ENCODE peak calls at places on chromosomes 2 and 18, in nine cellular contexts. One of them, this sample, is unnamed.

GRCh38 chr2:86239326-86239725 is 40.1 kb downstream of the MRPL35 start:
- DNase-seq in cardiac fibroblast: no peak
- DNase-seq in AG04450: no peak
- DNase-seq in IMR-90: no peak
- DNase-seq in uterus: no peak
- DNase-seq in BJ: no peak
- DNase-seq in astrocyte of the cerebellum: no peak
- DNase-seq in kidney epithelial cell: no peak
- DNase-seq in foreskin fibroblast: no peak
- DNase-seq in this sample: no peak

GRCh38 chr2:195837987-195838386 is 181.0 kb downstream of the SLC39A10 start:
- DNase-seq in cardiac fibroblast: peak
- DNase-seq in AG04450: no peak
- DNase-seq in IMR-90: peak
- DNase-seq in uterus: no peak
- DNase-seq in BJ: no peak
- DNase-seq in astrocyte of the cerebellum: peak
- DNase-seq in kidney epithelial cell: no peak
- DNase-seq in foreskin fibroblast: no peak
- DNase-seq in this sample: no peak

GRCh38 chr2:4091869-4092268 is 388.5 kb downstream of the DCDC2C start:
- DNase-seq in cardiac fibroblast: no peak
- DNase-seq in AG04450: no peak
- DNase-seq in IMR-90: no peak
- DNase-seq in uterus: no peak
- DNase-seq in BJ: no peak
- DNase-seq in astrocyte of the cerebellum: no peak
- DNase-seq in kidney epithelial cell: no peak
- DNase-seq in foreskin fibroblast: no peak
- DNase-seq in this sample: no peak

GRCh38 chr2:74857725-74858124 is 23.8 kb downstream of the HK2 start:
- DNase-seq in cardiac fibroblast: no peak
- DNase-seq in AG04450: no peak
- DNase-seq in IMR-90: no peak
- DNase-seq in uterus: no peak
- DNase-seq in BJ: no peak
- DNase-seq in astrocyte of the cerebellum: no peak
- DNase-seq in kidney epithelial cell: no peak
- DNase-seq in foreskin fibroblast: no peak
- DNase-seq in this sample: no peak

GRCh38 chr18:76212958-76213357 is 282.1 kb downstream of the ZNF516 start:
- DNase-seq in cardiac fibroblast: no peak
- DNase-seq in AG04450: no peak
- DNase-seq in IMR-90: no peak
- DNase-seq in uterus: no peak
- DNase-seq in BJ: no peak
- DNase-seq in astrocyte of the cerebellum: no peak
- DNase-seq in kidney epithelial cell: no peak
- DNase-seq in foreskin fibroblast: no peak
- DNase-seq in this sample: no peak

GRCh38 chr18:63476666-63477065 is at the start of gene SERPINB5:
- DNase-seq in cardiac fibroblast: no peak
- DNase-seq in AG04450: no peak
- DNase-seq in IMR-90: no peak
- DNase-seq in uterus: no peak
- DNase-seq in BJ: no peak
- DNase-seq in astrocyte of the cerebellum: no peak
- DNase-seq in kidney epithelial cell: no peak
- DNase-seq in foreskin fibroblast: no peak
- DNase-seq in this sample: no peak

GRCh38 chr18:60053747-60054304 is 154.0 kb downstream of the PMAIP1 start:
- DNase-seq in cardiac fibroblast: peak
- DNase-seq in AG04450: peak
- DNase-seq in IMR-90: peak
- DNase-seq in uterus: no peak
- DNase-seq in BJ: peak
- DNase-seq in astrocyte of the cerebellum: peak
- DNase-seq in kidney epithelial cell: peak
- DNase-seq in foreskin fibroblast: peak
- DNase-seq in this sample: peak

GRCh38 chr18:23133860-23134779 is 1.2 kb upstream of the CABLES1 start:
- DNase-seq in cardiac fibroblast: no peak
- DNase-seq in AG04450: no peak
- DNase-seq in IMR-90: no peak
- DNase-seq in uterus: no peak
- DNase-seq in BJ: no peak
- DNase-seq in astrocyte of the cerebellum: no peak
- DNase-seq in kidney epithelial cell: no peak
- DNase-seq in foreskin fibroblast: no peak
- DNase-seq in this sample: no peak

GRCh38 chr2:16181062-16181740 is 240.9 kb downstream of the MYCN start:
- DNase-seq in cardiac fibroblast: no peak
- DNase-seq in AG04450: no peak
- DNase-seq in IMR-90: no peak
- DNase-seq in uterus: no peak
- DNase-seq in BJ: no peak
- DNase-seq in astrocyte of the cerebellum: no peak
- DNase-seq in kidney epithelial cell: no peak
- DNase-seq in foreskin fibroblast: no peak
- DNase-seq in this sample: no peak

GRCh38 chr2:10980886-10981425 is 69.2 kb downstream of the KCNF1 start:
- DNase-seq in cardiac fibroblast: no peak
- DNase-seq in AG04450: no peak
- DNase-seq in IMR-90: no peak
- DNase-seq in uterus: no peak
- DNase-seq in BJ: no peak
- DNase-seq in astrocyte of the cerebellum: no peak
- DNase-seq in kidney epithelial cell: no peak
- DNase-seq in foreskin fibroblast: no peak
- DNase-seq in this sample: no peak

GRCh38 chr2:146576301-146576700 is 1268.5 kb upstream of the ACVR2A start:
- DNase-seq in cardiac fibroblast: peak
- DNase-seq in AG04450: no peak
- DNase-seq in IMR-90: peak
- DNase-seq in uterus: no peak
- DNase-seq in BJ: no peak
- DNase-seq in astrocyte of the cerebellum: no peak
- DNase-seq in kidney epithelial cell: no peak
- DNase-seq in foreskin fibroblast: peak
- DNase-seq in this sample: no peak

GRCh38 chr2:26668041-26668440 is 24.5 kb upstream of the KCNK3 start:
- DNase-seq in cardiac fibroblast: no peak
- DNase-seq in AG04450: no peak
- DNase-seq in IMR-90: no peak
- DNase-seq in uterus: no peak
- DNase-seq in BJ: no peak
- DNase-seq in astrocyte of the cerebellum: no peak
- DNase-seq in kidney epithelial cell: no peak
- DNase-seq in foreskin fibroblast: no peak
- DNase-seq in this sample: no peak

GRCh38 chr2:59025157-59025757 is 784.1 kb upstream of the FANCL start:
- DNase-seq in cardiac fibroblast: peak
- DNase-seq in AG04450: no peak
- DNase-seq in IMR-90: peak
- DNase-seq in uterus: no peak
- DNase-seq in BJ: no peak
- DNase-seq in astrocyte of the cerebellum: no peak
- DNase-seq in kidney epithelial cell: no peak
- DNase-seq in foreskin fibroblast: peak
- DNase-seq in this sample: no peak

GRCh38 chr2:150137338-150137737 is 350.1 kb downstream of the RND3 start:
- DNase-seq in cardiac fibroblast: no peak
- DNase-seq in AG04450: no peak
- DNase-seq in IMR-90: no peak
- DNase-seq in uterus: no peak
- DNase-seq in BJ: no peak
- DNase-seq in astrocyte of the cerebellum: no peak
- DNase-seq in kidney epithelial cell: no peak
- DNase-seq in foreskin fibroblast: no peak
- DNase-seq in this sample: no peak

GRCh38 chr18:51153659-51154371 is 43.7 kb downstream of the MEX3C start:
- DNase-seq in cardiac fibroblast: no peak
- DNase-seq in AG04450: no peak
- DNase-seq in IMR-90: no peak
- DNase-seq in uterus: no peak
- DNase-seq in BJ: no peak
- DNase-seq in astrocyte of the cerebellum: no peak
- DNase-seq in kidney epithelial cell: no peak
- DNase-seq in foreskin fibroblast: no peak
- DNase-seq in this sample: peak

GRCh38 chr2:95024306-95024880 is 1.1 kb upstream of the MAL start:
- DNase-seq in cardiac fibroblast: no peak
- DNase-seq in AG04450: no peak
- DNase-seq in IMR-90: no peak
- DNase-seq in uterus: no peak
- DNase-seq in BJ: no peak
- DNase-seq in astrocyte of the cerebellum: no peak
- DNase-seq in kidney epithelial cell: no peak
- DNase-seq in foreskin fibroblast: no peak
- DNase-seq in this sample: no peak

GRCh38 chr2:189442468-189442867 is 1.2 kb downstream of the WDR75 start:
- DNase-seq in cardiac fibroblast: no peak
- DNase-seq in AG04450: no peak
- DNase-seq in IMR-90: no peak
- DNase-seq in uterus: no peak
- DNase-seq in BJ: no peak
- DNase-seq in astrocyte of the cerebellum: no peak
- DNase-seq in kidney epithelial cell: no peak
- DNase-seq in foreskin fibroblast: no peak
- DNase-seq in this sample: no peak

GRCh38 chr2:189441709-189442074 is 418 bp downstream of the WDR75 start:
- DNase-seq in cardiac fibroblast: no peak
- DNase-seq in AG04450: no peak
- DNase-seq in IMR-90: no peak
- DNase-seq in uterus: no peak
- DNase-seq in BJ: no peak
- DNase-seq in astrocyte of the cerebellum: no peak
- DNase-seq in kidney epithelial cell: no peak
- DNase-seq in foreskin fibroblast: no peak
- DNase-seq in this sample: no peak

GRCh38 chr2:189440947-189441708 is at the start of gene WDR75:
- DNase-seq in cardiac fibroblast: peak
- DNase-seq in AG04450: peak
- DNase-seq in IMR-90: peak
- DNase-seq in uterus: peak
- DNase-seq in BJ: peak
- DNase-seq in astrocyte of the cerebellum: peak
- DNase-seq in kidney epithelial cell: peak
- DNase-seq in foreskin fibroblast: peak
- DNase-seq in this sample: peak

GRCh38 chr2:189439342-189439741 is 1.9 kb upstream of the WDR75 start:
- DNase-seq in cardiac fibroblast: no peak
- DNase-seq in AG04450: no peak
- DNase-seq in IMR-90: no peak
- DNase-seq in uterus: no peak
- DNase-seq in BJ: no peak
- DNase-seq in astrocyte of the cerebellum: no peak
- DNase-seq in kidney epithelial cell: no peak
- DNase-seq in foreskin fibroblast: peak
- DNase-seq in this sample: no peak

DNA sequence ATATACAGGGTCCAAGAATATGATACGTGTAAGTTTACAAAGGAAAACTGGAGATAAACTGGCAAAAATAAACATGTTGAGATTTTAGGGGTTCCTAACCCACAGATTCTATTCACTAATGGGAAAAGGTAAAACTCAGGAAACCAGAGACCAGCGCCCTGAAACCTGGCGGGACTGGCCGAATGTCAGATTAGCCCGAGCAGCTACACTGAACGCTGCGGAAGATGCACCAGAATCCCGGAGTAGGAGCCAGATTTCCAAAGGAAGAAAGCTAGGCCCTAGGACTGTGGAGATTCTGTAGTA is 679 bp upstream of the WDR75 start:
- DNase-seq in cardiac fibroblast: no peak
- DNase-seq in AG04450: no peak
- DNase-seq in IMR-90: no peak
- DNase-seq in uterus: no peak
- DNase-seq in BJ: no peak
- DNase-seq in astrocyte of the cerebellum: no peak
- DNase-seq in kidney epithelial cell: no peak
- DNase-seq in foreskin fibroblast: no peak
- DNase-seq in this sample: no peak
- H3K4me3 ChIP-seq in cardiac fibroblast: peak
- H3K4me3 ChIP-seq in AG04450: peak
- H3K4me3 ChIP-seq in IMR-90: peak
- H3K4me3 ChIP-seq in uterus: peak
- H3K4me3 ChIP-seq in BJ: peak
- H3K4me3 ChIP-seq in astrocyte of the cerebellum: peak
- H3K4me3 ChIP-seq in kidney epithelial cell: peak
- H3K4me3 ChIP-seq in foreskin fibroblast: peak
- H3K4me3 ChIP-seq in this sample: peak

GRCh38 chr2:54469484-54470053 is 13.4 kb downstream of the SPTBN1 start:
- DNase-seq in cardiac fibroblast: no peak
- DNase-seq in AG04450: no peak
- DNase-seq in IMR-90: no peak
- DNase-seq in uterus: no peak
- DNase-seq in BJ: no peak
- DNase-seq in astrocyte of the cerebellum: no peak
- DNase-seq in kidney epithelial cell: no peak
- DNase-seq in foreskin fibroblast: no peak
- DNase-seq in this sample: no peak
- H3K4me3 ChIP-seq in cardiac fibroblast: no peak
- H3K4me3 ChIP-seq in AG04450: no peak
- H3K4me3 ChIP-seq in IMR-90: no peak
- H3K4me3 ChIP-seq in uterus: no peak
- H3K4me3 ChIP-seq in BJ: no peak
- H3K4me3 ChIP-seq in astrocyte of the cerebellum: no peak
- H3K4me3 ChIP-seq in kidney epithelial cell: no peak
- H3K4me3 ChIP-seq in foreskin fibroblast: no peak
- H3K4me3 ChIP-seq in this sample: no peak

GRCh38 chr2:31013311-31013710 is 124.9 kb downstream of the GALNT14 start:
- DNase-seq in cardiac fibroblast: no peak
- DNase-seq in AG04450: no peak
- DNase-seq in IMR-90: no peak
- DNase-seq in uterus: no peak
- DNase-seq in BJ: no peak
- DNase-seq in astrocyte of the cerebellum: no peak
- DNase-seq in kidney epithelial cell: no peak
- DNase-seq in foreskin fibroblast: no peak
- DNase-seq in this sample: no peak
- H3K4me3 ChIP-seq in cardiac fibroblast: no peak
- H3K4me3 ChIP-seq in AG04450: no peak
- H3K4me3 ChIP-seq in IMR-90: no peak
- H3K4me3 ChIP-seq in uterus: no peak
- H3K4me3 ChIP-seq in BJ: no peak
- H3K4me3 ChIP-seq in astrocyte of the cerebellum: no peak
- H3K4me3 ChIP-seq in kidney epithelial cell: no peak
- H3K4me3 ChIP-seq in foreskin fibroblast: no peak
- H3K4me3 ChIP-seq in this sample: no peak

DNA sequence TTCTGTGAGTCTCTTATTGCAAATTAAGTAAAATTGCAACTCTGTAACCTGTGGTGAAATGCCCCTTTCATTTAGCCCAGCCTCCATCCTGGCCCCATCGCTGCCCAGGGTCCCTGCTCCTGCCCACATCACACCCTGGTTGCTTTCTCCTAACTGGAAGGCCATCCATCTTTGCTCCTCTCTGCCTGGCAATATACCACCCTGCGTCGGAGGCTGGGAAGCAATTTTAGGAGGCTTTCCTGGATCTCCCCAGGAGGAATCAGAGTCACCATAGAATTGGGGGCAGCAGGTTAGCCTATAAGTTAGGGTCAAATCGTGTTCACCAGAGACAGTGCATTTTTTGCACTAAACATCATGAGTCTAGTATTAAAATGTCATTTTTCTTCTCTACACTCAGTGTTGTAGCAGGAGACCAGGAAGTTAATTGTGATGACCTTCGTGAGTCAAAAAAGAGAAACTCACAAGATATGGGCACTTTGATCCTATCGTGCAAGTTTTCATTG is 14.5 kb upstream of the TXNDC2 start:
- DNase-seq in cardiac fibroblast: no peak
- DNase-seq in AG04450: no peak
- DNase-seq in IMR-90: no peak
- DNase-seq in uterus: no peak
- DNase-seq in BJ: no peak
- DNase-seq in astrocyte of the cerebellum: no peak
- DNase-seq in kidney epithelial cell: no peak
- DNase-seq in foreskin fibroblast: no peak
- DNase-seq in this sample: no peak
- H3K4me3 ChIP-seq in cardiac fibroblast: no peak
- H3K4me3 ChIP-seq in AG04450: no peak
- H3K4me3 ChIP-seq in IMR-90: no peak
- H3K4me3 ChIP-seq in uterus: no peak
- H3K4me3 ChIP-seq in BJ: no peak
- H3K4me3 ChIP-seq in astrocyte of the cerebellum: no peak
- H3K4me3 ChIP-seq in kidney epithelial cell: no peak
- H3K4me3 ChIP-seq in foreskin fibroblast: no peak
- H3K4me3 ChIP-seq in this sample: no peak

This sample was measured in skeletal muscle cell.